ENCODE peak calls at places on chromosome 16, in five cellular contexts. C is spleen; S is ovary; T is stimulated activated CD4-positive, alpha-beta T cell treated with anti-CD3 and anti-CD28 coated beads, Interleukin-4, amount 100 ng/mL, for 4 hours; L is skeletal muscle cell. E is an unnamed sample.

GRCh38 chr16:383326-384020 is 1.7 kb upstream of the PGAP6 start:
- DNase-seq in S (peak), T (peak), C (peak), L (no peak), E (no peak)

GRCh38 chr16:19745286-19746018 is 27.4 kb downstream of the IQCK start:
- DNase-seq in S (no peak), T (no peak), L (peak), C (no peak), E (no peak)

GRCh38 chr16:81155769-81156168 is 59.6 kb upstream of the GCSH start:
- DNase-seq in L (no peak), S (no peak), C (no peak), T (no peak), E (no peak)

GRCh38 chr16:22357635-22357971 is 16.8 kb downstream of the CDR2 start:
- DNase-seq in C (no peak), S (no peak), L (no peak), T (no peak), E (peak)

GRCh38 chr16:57424599-57424998 is 20.0 kb downstream of the CCL17 start:
- DNase-seq in S (no peak), C (no peak), L (no peak), T (no peak), E (no peak)

GRCh38 chr16:72977127-72977526 is 70.8 kb downstream of the ZFHX3 start:
- DNase-seq in L (no peak), T (no peak), S (no peak), C (no peak), E (no peak)

GRCh38 chr16:86584726-86585721 is 6.7 kb downstream of the FOXL1 start:
- DNase-seq in C (no peak), L (no peak), S (no peak), T (no peak), E (no peak)

GRCh38 chr16:27315333-27316037 is 1.7 kb downstream of the IL4R start:
- DNase-seq in L (no peak), C (peak), S (no peak), T (peak), E (no peak)

GRCh38 chr16:11297492-11298142 is 16.5 kb upstream of the PRM1 start:
- DNase-seq in C (peak), L (no peak), S (peak), T (peak), E (peak)

GRCh38 chr16:50238314-50238713 is 28.0 kb upstream of the ADCY7 start:
- DNase-seq in T (no peak), S (no peak), C (no peak), L (no peak), E (no peak)

GRCh38 chr16:87060026-87060986 is 256.9 kb downstream of the C16orf95 start:
- DNase-seq in C (no peak), L (no peak), S (no peak), T (no peak), E (no peak)

GRCh38 chr16:35306915-35307314 is 1847.5 kb downstream of the TP53TG3F start:
- DNase-seq in S (no peak), C (no peak), L (no peak), T (no peak), E (no peak)

GRCh38 chr16:930076-930475 is 40.7 kb downstream of the LMF1 start:
- DNase-seq in L (no peak), T (no peak), C (peak), S (no peak), E (no peak)

GRCh38 chr16:2426941-2427361 is 2.3 kb upstream of the CCNF start:
- DNase-seq in L (no peak), T (no peak), S (no peak), C (no peak), E (no peak)

GRCh38 chr16:80610489-80611156 is 69.8 kb downstream of the DYNLRB2 start:
- DNase-seq in S (no peak), C (no peak), L (no peak), T (no peak), E (no peak)

GRCh38 chr16:72228014-72228413 is 56.1 kb upstream of the PMFBP1 start:
- DNase-seq in S (no peak), L (no peak), T (no peak), C (no peak), E (no peak)

GRCh38 chr16:69724981-69725479 is 1.3 kb downstream of the NQO1 start:
- DNase-seq in T (no peak), C (peak), L (no peak), S (no peak), E (no peak)

GRCh38 chr16:52812945-52813556 is 239.6 kb downstream of the CHD9NB start:
- DNase-seq in T (no peak), C (no peak), L (peak), S (no peak), E (peak)

GRCh38 chr16:2154533-2155090 is 970 bp upstream of the TRAF7 start:
- DNase-seq in C (no peak), L (no peak), S (no peak), T (no peak), E (no peak)

GRCh38 chr16:85437161-85438052 is 175.7 kb upstream of the GSE1 start:
- DNase-seq in L (no peak), S (peak), C (no peak), T (no peak), E (no peak)

GRCh38 chr16:88531931-88532433 is 38.2 kb upstream of the ZC3H18 start:
- DNase-seq in C (peak), S (peak), L (no peak), T (no peak), E (no peak)

GRCh38 chr16:83955218-83956130 is 2.4 kb downstream of the OSGIN1 start:
- DNase-seq in L (no peak), C (no peak), T (no peak), S (peak), E (no peak)

GRCh38 chr16:86424413-86424812 is 85.9 kb upstream of the FOXF1 start:
- DNase-seq in C (no peak), S (no peak), L (no peak), T (no peak), E (peak)

GRCh38 chr16:86566601-86566965 is at the start of gene FOXC2:
- DNase-seq in L (peak), C (peak), S (peak), T (peak), E (peak)

GRCh38 chr16:67668495-67669157 is 2.0 kb downstream of the C16orf86 start:
- DNase-seq in T (no peak), C (no peak), L (no peak), S (no peak), E (no peak)

GRCh38 chr16:85089485-85089884 is 22.8 kb downstream of the CIBAR2 start:
- DNase-seq in S (no peak), T (no peak), L (no peak), C (no peak), E (no peak)

GRCh38 chr16:68408967-68409366 is 39.3 kb downstream of the SMPD3 start:
- DNase-seq in S (no peak), T (no peak), C (peak), L (no peak), E (no peak)

E was measured in retinal pigment epithelial cell.